ENCODE peak calls at places on chromosome 2, in ten cellular contexts. E is CD8-positive, alpha-beta T cell; W is fibroblast of mammary gland; B is GM13977; K is ascending aorta; I is BJ; Q is Calu3; A is prostate gland; J is choroid plexus epithelial cell; V is neural crest cell. N is an unnamed sample.

GRCh38 chr2:66995636-66996035 is 401.5 kb upstream of the ETAA1 start:
- DNase-seq in E (no peak), W (no peak), B (no peak), K (no peak), I (no peak), Q (no peak), A (no peak), J (no peak), V (no peak), N (no peak)

GRCh38 chr2:19272039-19272438 is 86.4 kb downstream of the OSR1 start:
- DNase-seq in E (no peak), W (no peak), B (no peak), K (no peak), I (no peak), Q (no peak), A (no peak), J (no peak), V (no peak), N (no peak)

GRCh38 chr2:56014075-56014730 is 90.6 kb upstream of the EFEMP1 start:
- DNase-seq in E (no peak), W (no peak), B (no peak), K (no peak), I (no peak), Q (no peak), A (no peak), J (no peak), V (no peak), N (no peak)

GRCh38 chr2:216139884-216140283 is 30.7 kb downstream of the XRCC5 start:
- DNase-seq in E (no peak), W (no peak), B (peak), K (no peak), I (no peak), Q (peak), A (no peak), J (peak), V (no peak), N (peak)

GRCh38 chr2:106192752-106193490 is 1.2 kb downstream of the UXS1 start:
- DNase-seq in E (peak), W (peak), B (peak), K (no peak), I (peak), Q (peak), A (no peak), J (peak), V (peak), N (peak)

GRCh38 chr2:11863103-11863502 is 116.7 kb downstream of the LPIN1 start:
- DNase-seq in E (peak), W (no peak), B (peak), K (no peak), I (no peak), Q (no peak), A (no peak), J (no peak), V (no peak), N (no peak)

GRCh38 chr2:56687169-56687568 is 503.4 kb downstream of the CCDC85A start:
- DNase-seq in E (no peak), W (no peak), B (no peak), K (no peak), I (no peak), Q (no peak), A (no peak), J (peak), V (no peak), N (no peak)

GRCh38 chr2:72605836-72606442 is 219.9 kb downstream of the EXOC6B start:
- DNase-seq in E (no peak), W (peak), B (peak), K (no peak), I (no peak), Q (no peak), A (no peak), J (peak), V (no peak), N (peak)

GRCh38 chr2:109264595-109265328 is 135.8 kb downstream of the SH3RF3 start:
- DNase-seq in E (no peak), W (peak), B (no peak), K (no peak), I (no peak), Q (no peak), A (no peak), J (peak), V (no peak), N (no peak)

GRCh38 chr2:172556284-172557033 is 569 bp downstream of the PDK1 start:
- DNase-seq in E (peak), W (peak), B (peak), K (no peak), I (no peak), Q (peak), A (peak), J (peak), V (peak), N (peak)

GRCh38 chr2:4951368-4951767 is 740.8 kb upstream of the SOX11 start:
- DNase-seq in E (no peak), W (no peak), B (no peak), K (no peak), I (no peak), Q (no peak), A (no peak), J (no peak), V (no peak), N (no peak)

GRCh38 chr2:54262015-54262765 is 6.2 kb upstream of the TSPYL6 start:
- DNase-seq in E (no peak), W (no peak), B (no peak), K (no peak), I (no peak), Q (no peak), A (no peak), J (peak), V (no peak), N (no peak)

DNA sequence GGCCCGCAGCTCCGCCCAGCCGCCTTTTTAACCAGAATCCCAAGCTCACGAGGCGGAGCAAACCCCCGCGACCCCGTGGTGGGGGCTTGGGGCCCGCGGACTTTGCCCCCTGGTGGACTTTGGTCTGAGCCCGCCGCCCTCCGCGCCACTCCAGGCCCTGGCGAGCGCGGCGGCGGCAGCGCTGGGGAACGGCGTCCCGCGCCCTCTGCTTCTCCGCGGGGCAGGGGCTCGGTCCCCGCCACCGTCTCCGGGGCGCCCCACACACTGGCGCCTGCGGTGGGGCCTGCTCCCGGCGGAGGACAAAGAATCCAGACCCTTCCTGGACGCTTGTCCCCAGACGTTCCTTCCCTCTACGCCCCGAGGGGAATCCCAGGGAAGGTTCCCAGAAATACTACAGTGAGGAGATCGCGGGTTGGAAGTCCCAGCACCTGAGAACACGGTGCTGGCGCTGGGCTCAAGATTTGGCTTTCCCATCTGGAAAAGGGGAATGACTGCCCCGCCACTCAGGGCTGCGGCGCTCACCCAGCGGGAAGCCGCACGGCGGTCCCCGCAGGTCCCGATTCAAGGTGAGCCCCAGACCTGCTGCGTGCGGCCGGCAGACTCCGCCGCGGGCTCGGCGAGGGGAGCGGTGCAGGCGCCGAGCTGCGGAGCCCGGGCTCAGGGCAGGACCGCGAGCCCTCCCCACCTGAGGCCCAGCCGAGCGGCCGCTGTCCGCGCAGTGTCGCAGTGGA is at the start of gene HAAO:
- DNase-seq in E (no peak), W (no peak), B (peak), K (no peak), I (no peak), Q (peak), A (no peak), J (no peak), V (peak), N (peak)
- TF ChIP-seq CTCF in E (no peak), W (no peak), B (peak), K (peak), I (peak), Q (peak), A (no peak), J (no peak), V (peak), N (no peak)

GRCh38 chr2:23146011-23146410 is 239.0 kb upstream of the KLHL29 start:
- DNase-seq in E (no peak), W (no peak), B (no peak), K (no peak), I (no peak), Q (no peak), A (no peak), J (no peak), V (no peak), N (no peak)

GRCh38 chr2:23153484-23153883 is 231.5 kb upstream of the KLHL29 start:
- DNase-seq in E (no peak), W (no peak), B (no peak), K (no peak), I (no peak), Q (no peak), A (no peak), J (no peak), V (no peak), N (no peak)

GRCh38 chr2:23145460-23145859 is 239.5 kb upstream of the KLHL29 start:
- DNase-seq in E (no peak), W (no peak), B (no peak), K (no peak), I (no peak), Q (no peak), A (no peak), J (no peak), V (no peak), N (peak)

DNA sequence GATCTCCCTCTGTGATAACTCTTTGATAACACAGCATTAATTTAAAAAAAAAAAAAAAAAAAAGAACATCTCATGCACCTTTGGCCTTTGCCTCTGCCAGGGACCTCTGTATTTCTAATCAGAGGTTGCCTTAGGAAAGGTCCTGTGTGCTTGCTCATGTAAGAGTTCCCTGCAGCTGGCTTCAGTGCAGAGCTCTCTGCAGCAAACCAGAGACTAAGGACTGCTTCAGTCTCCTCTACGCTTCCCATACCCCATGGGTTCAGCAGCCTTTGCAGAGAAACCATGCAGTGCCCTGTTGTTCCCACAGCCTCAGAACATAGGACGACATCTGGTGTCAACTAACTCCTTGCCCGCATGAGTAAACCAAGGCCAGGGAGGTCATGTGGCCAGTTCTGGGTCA is 236.6 kb upstream of the KLHL29 start:
- DNase-seq in E (no peak), W (no peak), B (no peak), K (no peak), I (no peak), Q (no peak), A (no peak), J (no peak), V (no peak), N (no peak)
- TF ChIP-seq CTCF in E (no peak), W (no peak), B (no peak), K (no peak), I (no peak), Q (no peak), A (no peak), J (no peak), V (no peak), N (no peak)

GRCh38 chr2:191961556-191961955 is 114.7 kb upstream of the CAVIN2 start:
- DNase-seq in E (no peak), W (no peak), B (no peak), K (no peak), I (no peak), Q (no peak), A (no peak), J (no peak), V (no peak), N (no peak)
- TF ChIP-seq CTCF in E (no peak), W (no peak), B (no peak), K (no peak), I (no peak), Q (no peak), A (no peak), J (no peak), V (no peak), N (no peak)

DNA sequence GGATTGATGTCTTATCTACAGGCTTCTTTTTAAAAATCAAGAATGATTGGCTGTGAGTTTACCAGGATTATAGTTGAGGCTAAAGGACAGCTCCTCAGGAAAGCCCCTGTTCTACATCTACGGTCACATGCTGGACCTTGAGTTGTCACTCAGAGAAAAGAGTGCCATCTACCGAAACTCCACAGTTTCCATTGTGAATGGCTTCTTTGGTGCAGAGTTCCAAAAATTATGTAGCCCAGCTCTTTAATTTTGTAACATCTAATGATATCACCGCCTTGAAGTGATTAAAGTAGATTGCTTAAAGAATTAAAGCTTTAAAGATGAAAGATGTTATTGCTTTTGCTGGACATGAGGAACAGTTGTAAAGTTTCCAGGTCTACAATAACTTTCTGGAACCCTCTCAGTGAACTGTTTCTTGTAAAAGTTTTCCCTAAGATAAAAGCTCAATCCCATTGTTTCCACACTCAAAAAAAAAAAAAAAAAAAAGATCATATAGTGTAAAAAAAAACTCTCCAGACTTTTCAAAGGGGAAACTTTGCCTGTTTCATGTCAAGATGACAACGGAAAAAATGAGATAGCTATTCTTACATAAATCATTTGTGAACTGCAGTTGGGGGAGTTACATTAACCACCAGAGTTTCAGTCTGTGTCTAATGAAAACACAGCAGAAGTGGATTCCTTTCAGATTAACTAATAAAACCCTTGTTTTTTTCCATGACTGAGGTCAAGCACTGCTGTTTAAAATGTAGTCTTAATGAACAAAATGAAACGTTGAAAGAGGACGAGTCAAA is 4.3 kb downstream of the COL3A1 start:
- DNase-seq in E (no peak), W (peak), B (peak), K (no peak), I (peak), Q (peak), A (no peak), J (peak), V (no peak), N (peak)
- TF ChIP-seq CTCF in E (no peak), W (peak), B (peak), K (no peak), I (peak), Q (no peak), A (no peak), J (peak), V (peak), N (peak)

DNA sequence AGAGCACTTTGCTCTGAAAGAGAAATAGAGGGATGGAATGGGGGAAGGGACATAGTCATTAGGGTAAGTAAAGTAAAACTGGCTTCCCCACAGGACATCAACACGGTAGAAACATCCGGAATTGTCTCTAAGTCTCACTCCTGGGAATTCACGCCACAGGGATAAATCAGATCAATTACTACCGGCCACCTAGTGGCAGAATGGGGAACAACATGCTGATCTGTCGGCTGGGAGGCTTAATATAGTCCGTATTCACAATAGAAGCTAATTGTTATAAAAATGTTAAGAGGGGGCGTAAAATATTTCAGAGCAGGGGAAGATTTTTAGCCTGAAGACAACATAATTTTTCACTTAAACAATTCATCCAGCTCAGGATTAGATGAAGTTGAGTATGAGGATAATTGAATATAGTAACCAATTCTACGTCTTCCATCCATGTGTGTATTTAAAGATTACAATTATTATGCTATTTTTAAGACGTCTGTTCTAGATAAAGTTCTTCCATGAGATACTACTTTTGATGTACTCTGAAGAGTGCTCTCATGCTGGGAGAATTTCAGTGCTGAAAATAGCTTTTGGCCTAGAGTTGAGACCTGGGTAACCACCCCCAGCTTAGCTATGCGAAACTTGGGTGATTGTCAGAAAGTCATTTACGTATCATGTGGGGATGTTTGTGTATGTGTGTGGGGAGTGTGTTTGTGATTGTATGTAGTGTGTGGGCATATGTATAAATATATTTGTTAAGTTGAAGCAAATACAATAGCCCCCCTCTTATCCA is 65.7 kb downstream of the LRRTM1 start:
- DNase-seq in E (no peak), W (peak), B (no peak), K (no peak), I (no peak), Q (peak), A (no peak), J (peak), V (peak), N (peak)
- TF ChIP-seq CTCF in E (peak), W (peak), B (peak), K (no peak), I (peak), Q (peak), A (peak), J (peak), V (peak), N (peak)

GRCh38 chr2:59029058-59029457 is 787.9 kb upstream of the FANCL start:
- DNase-seq in E (no peak), W (no peak), B (no peak), K (no peak), I (no peak), Q (no peak), A (peak), J (no peak), V (no peak), N (no peak)

GRCh38 chr2:59019551-59020164 is 778.5 kb upstream of the FANCL start:
- DNase-seq in E (no peak), W (no peak), B (no peak), K (no peak), I (no peak), Q (no peak), A (no peak), J (no peak), V (no peak), N (no peak)

GRCh38 chr2:59021786-59022185 is 780.7 kb upstream of the FANCL start:
- DNase-seq in E (no peak), W (no peak), B (no peak), K (no peak), I (no peak), Q (no peak), A (no peak), J (no peak), V (no peak), N (no peak)

GRCh38 chr2:59027320-59027719 is 786.2 kb upstream of the FANCL start:
- DNase-seq in E (no peak), W (no peak), B (no peak), K (no peak), I (no peak), Q (no peak), A (no peak), J (no peak), V (no peak), N (no peak)

GRCh38 chr2:59025157-59025757 is 784.1 kb upstream of the FANCL start:
- DNase-seq in E (no peak), W (peak), B (peak), K (no peak), I (no peak), Q (peak), A (no peak), J (peak), V (peak), N (peak)
- TF ChIP-seq CTCF in E (no peak), W (peak), B (peak), K (no peak), I (peak), Q (peak), A (peak), J (peak), V (peak), N (peak)

GRCh38 chr2:64865831-64866146 is 123.4 kb upstream of the SLC1A4 start:
- DNase-seq in E (no peak), W (no peak), B (no peak), K (no peak), I (no peak), Q (no peak), A (no peak), J (no peak), V (no peak), N (no peak)
- TF ChIP-seq CTCF in E (peak), W (no peak), B (no peak), K (no peak), I (no peak), Q (no peak), A (no peak), J (no peak), V (no peak), N (no peak)

DNA sequence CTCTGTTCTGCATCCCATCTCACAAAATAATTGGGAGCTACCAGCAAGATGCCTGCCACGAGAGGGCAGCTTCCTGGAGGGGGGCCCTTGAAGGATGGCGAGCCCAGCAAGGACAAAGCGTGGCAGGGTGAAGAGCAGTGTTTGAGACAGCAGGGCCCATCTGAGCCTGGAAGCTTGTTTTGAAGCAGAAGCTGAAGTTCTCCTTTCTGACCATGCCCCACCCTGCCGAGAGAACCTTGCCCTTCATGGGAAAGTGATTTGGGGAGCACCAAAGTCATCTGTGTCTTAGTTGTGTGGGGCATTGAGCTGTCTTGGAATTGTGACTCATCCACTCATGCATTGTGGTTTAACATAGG is 216.3 kb downstream of the BCL11A start:
- DNase-seq in E (no peak), W (no peak), B (no peak), K (no peak), I (no peak), Q (no peak), A (no peak), J (no peak), V (no peak), N (no peak)
- TF ChIP-seq CTCF in E (no peak), W (no peak), B (peak), K (no peak), I (peak), Q (no peak), A (no peak), J (no peak), V (no peak), N (no peak)